ENCODE peak calls at places on chromosomes 3 and 15, in six cellular contexts. Q is A549, W is HepG2, F is NB4, G is K562, K is GM12878. Y is an unnamed sample.
A peak's percentile ranks its signal among the peaks of the same experiment; 100 is the strongest.

GRCh38 chr15:74319596-74320357 is 47.7 kb downstream of the CYP11A1 start:
- DNase-seq in Q (no peak), W (no peak), F (peak; percentile 49), G (no peak), K (no peak), Y (no peak)

GRCh38 chr3:58333206-58334012 is 717 bp downstream of the PXK start:
- DNase-seq in Q (no peak), W (no peak), F (peak; percentile 68), G (peak; percentile 21), K (no peak), Y (peak; percentile 46)

GRCh38 chr3:180640987-180641386 is 38.3 kb downstream of the CCDC39 start:
- DNase-seq in Q (no peak), W (no peak), F (no peak), G (no peak), K (no peak), Y (no peak)

GRCh38 chr3:38519651-38520050 is 23.5 kb downstream of the EXOG start:
- DNase-seq in Q (no peak), W (no peak), F (no peak), G (peak; percentile 38), K (no peak), Y (no peak)

GRCh38 chr15:60096157-60096556 is 92.0 kb downstream of the FOXB1 start:
- DNase-seq in Q (no peak), W (no peak), F (no peak), G (no peak), K (no peak), Y (no peak)

GRCh38 chr3:12222765-12223485 is 64.2 kb upstream of the TIMP4 start:
- DNase-seq in Q (no peak), W (peak; percentile 32), F (peak; percentile 58), G (no peak), K (no peak), Y (no peak)

GRCh38 chr3:170905862-170906261 is 2.6 kb downstream of the EIF5A2 start:
- DNase-seq in Q (no peak), W (no peak), F (no peak), G (no peak), K (no peak), Y (no peak)

GRCh38 chr3:7734456-7734855 is 767.2 kb upstream of the LMCD1 start:
- DNase-seq in Q (no peak), W (no peak), F (no peak), G (no peak), K (no peak), Y (peak; percentile 71)

GRCh38 chr3:16496408-16497222 is 16.9 kb downstream of the RFTN1 start:
- DNase-seq in Q (no peak), W (no peak), F (no peak), G (no peak), K (peak; percentile 60), Y (no peak)

GRCh38 chr15:51736069-51736468 is 1.4 kb downstream of the LYSMD2 start:
- DNase-seq in Q (no peak), W (no peak), F (peak; percentile 86), G (no peak), K (peak; percentile 74), Y (no peak)

GRCh38 chr15:63030101-63030528 is 12.4 kb upstream of the TPM1 start:
- DNase-seq in Q (no peak), W (no peak), F (no peak), G (no peak), K (no peak), Y (no peak)

GRCh38 chr3:33579843-33580242 is 138.2 kb downstream of the CLASP2 start:
- DNase-seq in Q (no peak), W (no peak), F (no peak), G (no peak), K (no peak), Y (no peak)

GRCh38 chr15:68154923-68155559 is 50.1 kb downstream of the CALML4 start:
- DNase-seq in Q (peak; percentile 39), W (peak; percentile 53), F (peak; percentile 56), G (peak; percentile 24), K (no peak), Y (peak; percentile 71)

GRCh38 chr3:59391131-59391530 is 341.3 kb upstream of the CFAP20DC start:
- DNase-seq in Q (no peak), W (no peak), F (no peak), G (no peak), K (no peak), Y (no peak)

GRCh38 chr15:65363306-65363705 is 14.5 kb downstream of the IGDCC3 start:
- DNase-seq in Q (no peak), W (no peak), F (no peak), G (no peak), K (no peak), Y (no peak)

GRCh38 chr3:152436707-152437615 is 168.2 kb downstream of the MBNL1 start:
- DNase-seq in Q (no peak), W (no peak), F (no peak), G (no peak), K (no peak), Y (peak; percentile 56)

GRCh38 chr3:18425641-18426403 is 683 bp upstream of the SATB1 start:
- DNase-seq in Q (no peak), W (no peak), F (peak; percentile 70), G (no peak), K (no peak), Y (peak; percentile 6)

GRCh38 chr3:125010393-125010792 is 45.4 kb downstream of the HEG1 start:
- DNase-seq in Q (no peak), W (peak; percentile 47), F (no peak), G (no peak), K (no peak), Y (no peak)

GRCh38 chr15:42921049-42921731 is 612 bp upstream of the TTBK2 start:
- DNase-seq in Q (no peak), W (no peak), F (no peak), G (no peak), K (no peak), Y (peak; percentile 45)

GRCh38 chr3:57464011-57464410 is 80.1 kb downstream of the DNAH12 start:
- DNase-seq in Q (no peak), W (no peak), F (no peak), G (no peak), K (no peak), Y (no peak)

GRCh38 chr15:31014608-31014925 is 23.1 kb upstream of the MTMR10 start:
- DNase-seq in Q (no peak), W (no peak), F (no peak), G (no peak), K (no peak), Y (no peak)

GRCh38 chr3:175585898-175586297 is 726.8 kb downstream of the NAALADL2 start:
- DNase-seq in Q (no peak), W (no peak), F (no peak), G (no peak), K (no peak), Y (peak; percentile 19)
- TF ChIP-seq MYC in Q (no peak), W (no peak), F (no peak), G (no peak), K (no peak), Y (no peak)

GRCh38 chr15:40308844-40309189 is 1.1 kb upstream of the PLCB2 start:
- DNase-seq in Q (no peak), W (no peak), F (peak; percentile 91), G (peak; percentile 51), K (no peak), Y (no peak)

GRCh38 chr15:40310001-40310959 is 2.5 kb upstream of the PLCB2 start:
- DNase-seq in Q (peak; percentile 45), W (peak; percentile 46), F (peak; percentile 84), G (peak; percentile 79), K (peak; percentile 17), Y (peak; percentile 55)

GRCh38 chr15:40309344-40309862 is 1.7 kb upstream of the PLCB2 start:
- DNase-seq in Q (no peak), W (no peak), F (no peak), G (no peak), K (no peak), Y (no peak)

GRCh38 chr15:40312370-40313158 is 4.8 kb upstream of the PLCB2 start:
- DNase-seq in Q (no peak), W (no peak), F (no peak), G (no peak), K (no peak), Y (no peak)

DNA sequence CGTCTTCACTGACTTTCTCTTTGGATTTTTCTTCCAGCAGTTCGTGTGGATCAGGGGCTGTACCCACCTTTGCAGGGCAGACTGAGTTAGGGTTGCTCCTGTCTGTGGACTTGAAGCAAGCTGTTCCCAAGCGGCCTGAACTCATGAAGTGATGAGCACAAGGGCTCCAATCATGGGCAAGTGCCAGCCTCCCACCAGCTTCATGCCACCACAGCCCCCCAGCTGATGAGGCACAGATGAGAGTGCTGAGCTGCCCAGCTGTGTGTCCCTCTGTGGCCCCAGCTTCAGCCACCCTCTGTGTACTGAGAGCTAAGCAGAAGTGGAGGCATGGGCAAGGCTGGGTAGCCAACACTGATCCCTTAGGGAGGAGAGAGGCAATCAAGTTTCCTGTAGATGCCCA is 3.3 kb upstream of the PLCB2 start:
- DNase-seq in Q (no peak), W (no peak), F (no peak), G (no peak), K (no peak), Y (no peak)
- TF ChIP-seq MYC in Q (no peak), W (no peak), F (no peak), G (no peak), K (no peak), Y (no peak)

GRCh38 chr3:65855370-65856100 is 183.2 kb downstream of the MAGI1 start:
- DNase-seq in Q (no peak), W (peak; percentile 54), F (no peak), G (no peak), K (no peak), Y (no peak)

GRCh38 chr3:65847947-65848346 is 190.8 kb downstream of the MAGI1 start:
- DNase-seq in Q (no peak), W (no peak), F (no peak), G (no peak), K (no peak), Y (no peak)

GRCh38 chr3:65854606-65855304 is 184.0 kb downstream of the MAGI1 start:
- DNase-seq in Q (peak; percentile 13), W (no peak), F (no peak), G (no peak), K (no peak), Y (no peak)

GRCh38 chr3:65846936-65847335 is 191.8 kb downstream of the MAGI1 start:
- DNase-seq in Q (no peak), W (no peak), F (no peak), G (no peak), K (no peak), Y (no peak)

DNA sequence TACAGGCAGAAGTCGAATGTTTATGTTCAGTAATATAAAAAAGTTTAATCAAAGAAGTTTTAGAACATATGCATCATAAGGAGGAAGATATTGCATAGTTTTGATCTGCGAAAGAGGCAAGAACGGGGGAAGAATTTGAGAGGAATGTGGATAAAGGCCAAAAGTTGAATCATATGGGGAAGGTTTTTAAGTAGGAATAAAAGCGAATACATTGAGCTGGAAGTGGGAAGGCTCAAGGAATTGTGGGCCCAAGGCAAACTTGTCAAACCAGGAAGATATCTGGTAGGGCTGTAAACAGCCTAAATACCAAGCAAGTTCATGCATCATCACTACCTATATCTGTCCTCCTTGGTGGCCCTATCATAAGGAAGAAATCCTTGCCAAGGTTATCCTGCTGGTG is 186.9 kb downstream of the MAGI1 start:
- DNase-seq in Q (no peak), W (no peak), F (no peak), G (no peak), K (no peak), Y (no peak)
- TF ChIP-seq MYC in Q (no peak), W (no peak), F (no peak), G (no peak), K (no peak), Y (no peak)

GRCh38 chr15:66724732-66725467 is 22.9 kb downstream of the SMAD6 start:
- DNase-seq in Q (no peak), W (no peak), F (no peak), G (no peak), K (no peak), Y (no peak)
- TF ChIP-seq MYC in Q (no peak), W (no peak), F (no peak), G (no peak), K (no peak), Y (no peak)

GRCh38 chr3:109275702-109276293 is 40.5 kb downstream of the DPPA2 start:
- DNase-seq in Q (peak; percentile 40), W (peak; percentile 42), F (peak; percentile 18), G (peak; percentile 24), K (no peak), Y (peak; percentile 10)
- TF ChIP-seq MYC in Q (no peak), W (no peak), F (no peak), G (no peak), K (no peak), Y (no peak)